ENCODE peak calls at places on chromosomes 4 and X, in seven cellular contexts. B, Q, D, L, S, R and J are unnamed samples.

GRCh38 chr4:164212134-164212533 is 541.8 kb upstream of the SMIM31 start:
- DNase-seq in R (no peak), S (no peak), L (no peak), D (no peak), Q (no peak), B (no peak), J (no peak)

GRCh38 chr4:108313546-108314339 is 145.0 kb upstream of the LEF1 start:
- DNase-seq in D (no peak), L (no peak), R (no peak), B (no peak), S (no peak), Q (no peak), J (no peak)

GRCh38 chrX:12954981-12955380 is 19.9 kb upstream of the TMSB4X start:
- DNase-seq in B (no peak), R (peak), L (no peak), D (no peak), Q (no peak), S (no peak), J (no peak)

GRCh38 chr4:147492301-147492700 is 11.4 kb downstream of the EDNRA start:
- DNase-seq in S (no peak), R (no peak), B (no peak), L (no peak), Q (no peak), D (no peak), J (no peak)

GRCh38 chr4:80259012-80259411 is 7.5 kb upstream of the FGF5 start:
- DNase-seq in L (no peak), Q (no peak), B (no peak), R (no peak), S (no peak), D (no peak), J (no peak)

GRCh38 chrX:63656871-63657580 is 128.0 kb downstream of the ARHGEF9 start:
- DNase-seq in Q (no peak), S (no peak), L (no peak), B (peak), D (no peak), R (no peak), J (no peak)

GRCh38 chrX:31423575-31424284 is 351.9 kb upstream of the FTHL17 start:
- DNase-seq in Q (peak), S (no peak), D (peak), B (no peak), R (peak), L (peak), J (peak)

GRCh38 chrX:46637937-46638336 is 64.4 kb downstream of the CHST7 start:
- DNase-seq in D (no peak), L (no peak), B (no peak), Q (peak), S (no peak), R (peak), J (no peak)

DNA sequence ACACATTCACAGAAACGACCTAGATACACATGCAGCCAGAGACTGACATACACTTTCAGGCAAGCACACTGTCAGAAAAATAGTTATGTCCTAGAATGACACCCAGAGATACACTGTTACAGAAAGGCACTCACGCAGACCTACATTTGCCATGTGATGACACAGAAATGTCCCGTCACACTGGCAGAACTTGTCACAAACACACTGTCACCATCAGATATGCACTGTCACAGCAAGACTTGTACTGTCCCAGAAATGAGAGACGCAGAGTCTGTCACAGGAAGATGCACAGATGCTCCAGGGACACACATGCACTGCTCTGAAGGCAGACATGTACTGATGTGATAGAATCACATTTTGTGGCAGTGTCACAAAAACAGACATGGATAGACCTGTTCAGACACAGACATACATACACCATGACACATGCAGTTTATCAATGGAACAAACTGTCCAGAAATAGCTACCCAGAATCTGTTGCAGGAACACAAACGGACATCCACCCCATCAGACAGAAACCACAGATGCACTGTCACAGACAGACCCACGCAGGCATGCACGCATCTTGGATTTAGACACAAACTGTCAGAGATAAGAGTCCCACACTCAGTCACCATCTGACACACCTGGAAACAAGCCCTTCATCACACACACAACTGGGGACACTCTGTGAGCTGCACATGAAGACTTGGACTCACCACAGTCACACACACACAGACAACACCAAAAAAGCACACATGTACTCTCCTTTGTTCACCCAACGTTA is 1.3 kb upstream of the PIM2 start:
- DNase-seq in R (peak), S (no peak), D (no peak), L (no peak), Q (no peak), B (no peak), J (no peak)
- H3K4me3 ChIP-seq in R (peak), S (no peak), D (no peak), L (no peak), Q (peak), B (no peak), J (no peak)

GRCh38 chr4:48268956-48269860 is at the start of gene TEC:
- DNase-seq in Q (peak), L (peak), R (peak), D (peak), S (peak), B (no peak), J (peak)

GRCh38 chr4:48271626-48272025 is 2.0 kb upstream of the TEC start:
- DNase-seq in D (no peak), S (no peak), R (no peak), B (no peak), Q (no peak), L (no peak), J (no peak)

GRCh38 chr4:48271048-48271452 is 1.4 kb upstream of the TEC start:
- DNase-seq in S (no peak), L (no peak), Q (no peak), R (peak), B (no peak), D (no peak), J (no peak)

GRCh38 chr4:48269861-48270515 is 350 bp upstream of the TEC start:
- DNase-seq in Q (peak), D (peak), B (no peak), R (peak), S (peak), L (peak), J (peak)

GRCh38 chr4:48270516-48270897 is 869 bp upstream of the TEC start:
- DNase-seq in S (no peak), L (no peak), Q (no peak), D (no peak), R (no peak), B (no peak), J (no peak)
- H3K4me3 ChIP-seq in S (no peak), L (peak), Q (peak), D (peak), R (peak), B (no peak), J (peak)

GRCh38 chr4:24915121-24915922 is 2.5 kb upstream of the CCDC149 start:
- DNase-seq in L (no peak), S (no peak), D (no peak), Q (no peak), B (no peak), R (no peak), J (no peak)

GRCh38 chr4:24914460-24914859 is 1.6 kb upstream of the CCDC149 start:
- DNase-seq in B (no peak), Q (no peak), R (no peak), L (no peak), D (no peak), S (no peak), J (no peak)

GRCh38 chr4:24910504-24910903 is 2.3 kb downstream of the CCDC149 start:
- DNase-seq in D (no peak), B (no peak), S (no peak), R (no peak), L (no peak), Q (no peak), J (no peak)

GRCh38 chr4:24912252-24913098 is at the start of gene CCDC149:
- DNase-seq in R (no peak), B (no peak), L (peak), D (peak), S (peak), Q (peak), J (peak)

DNA sequence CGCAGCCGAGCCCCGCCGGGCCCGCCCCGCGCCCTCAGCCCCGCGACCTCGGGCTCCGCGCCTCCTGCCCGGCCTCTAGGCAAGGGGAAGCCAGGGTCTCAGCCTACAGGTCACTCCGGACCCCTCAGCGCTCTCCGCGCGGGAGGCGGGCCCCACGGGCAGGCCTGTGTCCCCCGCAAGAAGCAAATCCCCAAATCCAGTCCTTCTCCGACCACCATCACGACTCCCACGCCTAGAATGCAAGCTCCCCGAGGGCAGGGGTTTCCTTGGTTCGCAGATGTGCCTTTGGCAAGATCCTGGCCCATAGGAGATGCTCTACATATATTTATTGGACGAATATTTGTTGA is 230 bp upstream of the CCDC149 start:
- DNase-seq in L (no peak), D (no peak), S (no peak), R (no peak), Q (no peak), B (no peak), J (peak)
- H3K4me3 ChIP-seq in L (no peak), D (peak), S (peak), R (no peak), Q (no peak), B (peak), J (peak)

DNA sequence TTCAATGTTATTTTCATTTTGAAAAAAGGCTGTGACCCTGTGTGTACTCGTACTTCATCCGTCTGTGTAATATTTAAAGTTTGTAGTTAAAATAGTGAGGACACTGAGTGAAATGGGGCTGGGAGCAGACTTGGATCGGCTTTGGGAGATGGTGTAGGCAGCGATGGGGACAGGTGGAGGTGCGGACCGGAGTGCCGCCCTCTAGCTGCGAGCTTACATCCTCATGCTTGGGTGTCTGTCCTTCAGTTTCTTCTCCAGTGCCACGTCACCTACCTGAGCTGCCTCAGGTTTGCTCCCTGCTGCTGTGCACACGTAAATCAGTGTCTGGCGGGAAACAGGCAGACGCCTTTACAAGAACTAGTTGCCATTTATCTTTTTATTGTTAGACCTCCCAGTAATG is 146.1 kb downstream of the GPR143 start:
- DNase-seq in R (no peak), S (no peak), B (no peak), L (no peak), D (no peak), Q (no peak), J (no peak)
- H3K4me3 ChIP-seq in R (no peak), S (no peak), B (no peak), L (no peak), D (no peak), Q (no peak), J (no peak)

GRCh38 chrX:130118396-130118795 is 8.1 kb upstream of the ELF4 start:
- DNase-seq in L (peak), D (no peak), S (no peak), B (peak), R (peak), Q (no peak), J (no peak)

GRCh38 chrX:130118941-130119640 is 8.8 kb upstream of the ELF4 start:
- DNase-seq in L (no peak), R (no peak), S (no peak), B (peak), D (no peak), Q (no peak), J (no peak)

GRCh38 chrX:130121505-130121800 is 11.2 kb upstream of the ELF4 start:
- DNase-seq in Q (no peak), B (no peak), R (no peak), L (no peak), D (no peak), S (no peak), J (no peak)

GRCh38 chrX:130120746-130121504 is 10.6 kb upstream of the ELF4 start:
- DNase-seq in R (peak), S (peak), D (peak), B (no peak), Q (peak), L (peak), J (peak)

DNA sequence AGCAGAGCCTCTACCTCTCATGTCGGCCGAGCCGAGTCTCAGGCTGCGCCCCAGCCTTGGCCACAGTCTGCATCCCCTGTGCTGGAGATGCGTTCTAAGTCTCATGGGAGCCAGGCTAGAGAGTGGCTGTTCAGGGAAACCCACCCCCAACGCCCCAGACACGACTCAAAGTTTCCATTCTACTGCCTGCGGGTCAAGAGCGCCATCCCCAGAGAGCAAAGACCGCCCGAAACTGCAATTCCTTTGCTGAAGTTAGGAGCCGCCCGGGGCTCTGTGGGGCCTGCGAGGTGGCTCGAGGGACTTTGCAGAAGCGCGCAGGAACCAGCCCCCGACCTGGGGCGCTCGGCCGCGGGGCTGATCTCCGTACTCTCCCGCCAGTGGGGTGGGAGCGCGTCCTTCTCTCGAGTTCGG is 10.0 kb upstream of the ELF4 start:
- DNase-seq in Q (no peak), D (no peak), B (no peak), S (no peak), R (peak), L (no peak), J (no peak)
- H3K4me3 ChIP-seq in Q (peak), D (peak), B (peak), S (no peak), R (peak), L (no peak), J (peak)

DNA sequence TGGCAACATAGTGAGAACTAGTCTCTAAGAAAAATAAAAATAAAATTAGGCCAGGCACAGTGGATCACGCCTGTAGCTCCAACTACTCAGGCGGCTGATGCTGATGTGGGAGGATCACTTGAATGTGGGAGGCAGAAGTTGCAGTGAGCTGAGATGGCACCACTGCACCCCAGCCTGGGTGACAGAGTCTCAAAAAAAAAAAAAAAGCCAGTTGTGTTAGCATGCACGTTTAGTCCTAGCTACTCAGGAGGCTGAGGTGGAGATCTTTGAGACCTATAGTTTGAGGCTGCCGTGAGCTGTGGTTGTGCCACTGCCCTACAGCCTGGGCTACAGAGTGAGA is 2.5 kb downstream of the DCK start:
- DNase-seq in B (no peak), R (no peak), D (no peak), Q (no peak), L (no peak), S (no peak), J (no peak)
- H3K4me3 ChIP-seq in B (no peak), R (peak), D (peak), Q (peak), L (no peak), S (no peak), J (no peak)

GRCh38 chr4:132123870-132124623 is 1025.0 kb upstream of the PCDH10 start:
- DNase-seq in Q (no peak), D (no peak), L (no peak), S (no peak), R (peak), B (no peak), J (no peak)
- H3K4me3 ChIP-seq in Q (peak), D (no peak), L (no peak), S (no peak), R (no peak), B (no peak), J (no peak)

DNA sequence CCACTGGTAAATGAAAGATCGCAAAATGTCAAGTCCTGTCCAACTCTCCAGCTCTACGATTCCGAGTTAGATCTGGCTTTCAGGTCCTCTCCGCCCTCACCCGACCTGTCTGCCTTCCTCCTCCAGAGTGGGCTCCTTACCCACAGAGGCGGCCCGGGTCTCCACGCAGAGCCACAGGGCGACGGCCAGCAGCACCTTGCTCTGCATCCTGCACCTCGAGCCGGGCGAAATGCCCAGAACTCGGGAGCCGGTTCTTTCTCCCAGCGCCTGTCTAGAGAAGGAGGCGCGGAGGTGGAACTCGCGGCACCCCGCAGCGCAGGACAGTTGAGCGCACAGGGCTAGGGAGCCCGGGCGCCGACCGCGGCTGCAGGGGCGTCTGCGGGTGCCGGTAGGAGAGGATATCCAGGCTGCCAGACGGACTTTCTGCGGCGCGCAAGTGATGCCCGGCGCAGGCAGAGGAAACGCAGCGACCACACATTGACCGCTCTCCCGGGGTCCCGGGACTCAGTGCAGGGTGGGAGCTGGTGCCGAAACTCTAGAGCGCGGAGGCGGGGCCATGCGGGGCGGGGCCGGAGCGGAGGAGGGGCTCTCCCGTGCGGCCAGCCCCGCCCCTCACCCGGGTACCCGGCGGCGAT is at the start of gene KDR:
- DNase-seq in R (no peak), D (peak), Q (peak), B (no peak), L (peak), S (no peak), J (peak)
- H3K4me3 ChIP-seq in R (no peak), D (peak), Q (no peak), B (peak), L (no peak), S (no peak), J (peak)

DNA sequence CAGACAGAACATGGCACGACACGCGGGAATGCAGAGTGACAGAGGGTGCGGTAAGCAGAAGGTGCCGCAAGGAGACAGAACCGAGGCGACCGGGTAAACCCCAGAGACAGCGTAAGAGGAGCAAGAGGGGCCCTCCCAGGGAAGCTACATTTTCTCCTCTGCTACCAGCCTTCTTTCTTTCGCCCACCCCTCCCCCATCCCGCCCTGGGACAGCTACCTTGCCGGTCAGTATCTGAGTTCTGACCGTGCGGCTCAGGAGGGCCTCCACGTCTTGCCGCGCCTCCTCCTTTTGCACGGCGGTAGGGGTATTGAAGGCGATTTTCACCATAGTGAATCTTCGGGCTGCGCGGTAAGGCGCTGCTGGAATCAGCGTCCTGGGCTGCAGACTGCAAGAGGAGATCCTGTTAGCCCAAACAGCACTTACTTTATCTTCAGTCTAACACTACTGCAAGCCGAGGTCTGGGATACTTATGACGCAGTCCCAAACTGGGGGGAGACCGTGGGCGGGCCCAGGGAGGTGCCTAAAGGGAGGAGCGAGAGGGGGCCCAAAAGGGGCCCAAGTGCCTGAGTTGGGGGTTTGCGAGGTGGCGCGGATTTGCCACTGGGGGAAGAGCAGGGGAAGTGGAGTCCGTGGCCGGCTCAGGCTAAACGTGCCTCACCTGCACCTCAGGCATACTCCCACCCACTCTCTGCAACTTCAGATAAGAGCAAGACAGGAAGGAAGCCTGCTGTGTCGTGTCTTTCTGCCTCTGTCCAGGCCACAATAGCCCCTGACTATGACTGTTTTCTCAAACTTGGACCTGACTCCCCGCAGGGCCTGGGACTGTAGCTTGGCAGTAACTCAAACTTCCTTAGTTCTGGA is at the start of gene ITM2A:
- DNase-seq in D (peak), R (peak), L (peak), Q (peak), B (no peak), S (peak), J (peak)
- H3K4me3 ChIP-seq in D (peak), R (peak), L (no peak), Q (peak), B (no peak), S (no peak), J (peak)

GRCh38 chr4:2660596-2661211 is 95.4 kb downstream of the TNIP2 start:
- DNase-seq in S (no peak), B (no peak), Q (no peak), D (no peak), L (no peak), R (no peak), J (no peak)
- H3K4me3 ChIP-seq in S (no peak), B (no peak), Q (no peak), D (no peak), L (no peak), R (no peak), J (no peak)